ENCODE peak calls at places on chromosomes 11 and 22, in six cellular contexts. One of them, this sample, is unnamed.

GRCh38 chr11:132062541-132062940 is 692.1 kb downstream of the NTM start:
- DNase-seq in HepG2: no peak
- DNase-seq in HCT116: no peak
- DNase-seq in WTC11: no peak
- DNase-seq in K562: no peak
- DNase-seq in H1: no peak
- DNase-seq in this sample: no peak

GRCh38 chr11:102799656-102800339 is 1.8 kb upstream of the MMP1 start:
- DNase-seq in HepG2: no peak
- DNase-seq in HCT116: no peak
- DNase-seq in WTC11: no peak
- DNase-seq in K562: no peak
- DNase-seq in H1: no peak
- DNase-seq in this sample: no peak

GRCh38 chr11:70661763-70662501 is 263.6 kb downstream of the CTTN start:
- DNase-seq in HepG2: no peak
- DNase-seq in HCT116: no peak
- DNase-seq in WTC11: peak; percentile 60
- DNase-seq in K562: no peak
- DNase-seq in H1: peak; percentile 77
- DNase-seq in this sample: no peak

GRCh38 chr22:45328822-45329535 is 19.2 kb downstream of the FAM118A start:
- DNase-seq in HepG2: no peak
- DNase-seq in HCT116: no peak
- DNase-seq in WTC11: no peak
- DNase-seq in K562: no peak
- DNase-seq in H1: no peak
- DNase-seq in this sample: no peak

GRCh38 chr22:37626144-37626543 is 13.3 kb upstream of the SH3BP1 start:
- DNase-seq in HepG2: no peak
- DNase-seq in HCT116: no peak
- DNase-seq in WTC11: no peak
- DNase-seq in K562: no peak
- DNase-seq in H1: no peak
- DNase-seq in this sample: no peak

GRCh38 chr11:104928831-104929230 is 30.6 kb upstream of the CASP12 start:
- DNase-seq in HepG2: no peak
- DNase-seq in HCT116: no peak
- DNase-seq in WTC11: no peak
- DNase-seq in K562: no peak
- DNase-seq in H1: no peak
- DNase-seq in this sample: no peak

GRCh38 chr22:25651332-25651731 is 86.9 kb downstream of the GRK3 start:
- DNase-seq in HepG2: no peak
- DNase-seq in HCT116: no peak
- DNase-seq in WTC11: no peak
- DNase-seq in K562: no peak
- DNase-seq in H1: no peak
- DNase-seq in this sample: no peak

GRCh38 chr11:9700105-9700801 is 36.4 kb downstream of the SWAP70 start:
- DNase-seq in HepG2: no peak
- DNase-seq in HCT116: no peak
- DNase-seq in WTC11: no peak
- DNase-seq in K562: no peak
- DNase-seq in H1: no peak
- DNase-seq in this sample: no peak

GRCh38 chr22:39773976-39774539 is 119.5 kb downstream of the ENTHD1 start:
- DNase-seq in HepG2: no peak
- DNase-seq in HCT116: no peak
- DNase-seq in WTC11: no peak
- DNase-seq in K562: no peak
- DNase-seq in H1: no peak
- DNase-seq in this sample: peak; percentile 73

GRCh38 chr11:36333897-36334296 is 37.8 kb downstream of the PRR5L start:
- DNase-seq in HepG2: no peak
- DNase-seq in HCT116: peak; percentile 44
- DNase-seq in WTC11: peak; percentile 31
- DNase-seq in K562: peak; percentile 68
- DNase-seq in H1: no peak
- DNase-seq in this sample: no peak

GRCh38 chr11:110130642-110131238 is 37.5 kb downstream of the ZC3H12C start:
- DNase-seq in HepG2: no peak
- DNase-seq in HCT116: no peak
- DNase-seq in WTC11: peak; percentile 13
- DNase-seq in K562: no peak
- DNase-seq in H1: no peak
- DNase-seq in this sample: no peak

GRCh38 chr22:39363751-39364484 is 14.1 kb downstream of the SYNGR1 start:
- DNase-seq in HepG2: no peak
- DNase-seq in HCT116: no peak
- DNase-seq in WTC11: no peak
- DNase-seq in K562: peak; percentile 45
- DNase-seq in H1: no peak
- DNase-seq in this sample: no peak

GRCh38 chr22:44616882-44617655 is 84.9 kb upstream of the PRR5 start:
- DNase-seq in HepG2: no peak
- DNase-seq in HCT116: no peak
- DNase-seq in WTC11: no peak
- DNase-seq in K562: no peak
- DNase-seq in H1: no peak
- DNase-seq in this sample: no peak

GRCh38 chr22:49322861-49323622 is 504.6 kb downstream of the BRD1 start:
- DNase-seq in HepG2: no peak
- DNase-seq in HCT116: no peak
- DNase-seq in WTC11: no peak
- DNase-seq in K562: no peak
- DNase-seq in H1: peak; percentile 23
- DNase-seq in this sample: no peak

GRCh38 chr11:132886335-132886734 is 646.0 kb downstream of the OPCML start:
- DNase-seq in HepG2: no peak
- DNase-seq in HCT116: no peak
- DNase-seq in WTC11: no peak
- DNase-seq in K562: no peak
- DNase-seq in H1: no peak
- DNase-seq in this sample: no peak

GRCh38 chr11:10727259-10727851 is 23.7 kb upstream of the CTR9 start:
- DNase-seq in HepG2: no peak
- DNase-seq in HCT116: no peak
- DNase-seq in WTC11: no peak
- DNase-seq in K562: no peak
- DNase-seq in H1: no peak
- DNase-seq in this sample: no peak

GRCh38 chr11:126415128-126415527 is 59.6 kb downstream of the ST3GAL4 start:
- DNase-seq in HepG2: no peak
- DNase-seq in HCT116: no peak
- DNase-seq in WTC11: no peak
- DNase-seq in K562: no peak
- DNase-seq in H1: no peak
- DNase-seq in this sample: no peak

GRCh38 chr11:47437746-47438418 is 11.1 kb downstream of the RAPSN start:
- DNase-seq in HepG2: peak; percentile 68
- DNase-seq in HCT116: no peak
- DNase-seq in WTC11: no peak
- DNase-seq in K562: no peak
- DNase-seq in H1: no peak
- DNase-seq in this sample: no peak

GRCh38 chr11:44711113-44711512 is 15.6 kb upstream of the TSPAN18 start:
- DNase-seq in HepG2: no peak
- DNase-seq in HCT116: no peak
- DNase-seq in WTC11: peak; percentile 55
- DNase-seq in K562: no peak
- DNase-seq in H1: peak; percentile 53
- DNase-seq in this sample: no peak

GRCh38 chr11:131302831-131303230 is 67.6 kb upstream of the NTM start:
- DNase-seq in HepG2: no peak
- DNase-seq in HCT116: no peak
- DNase-seq in WTC11: no peak
- DNase-seq in K562: no peak
- DNase-seq in H1: no peak
- DNase-seq in this sample: no peak

GRCh38 chr11:69919659-69920499 is 100.7 kb upstream of the FGF3 start:
- DNase-seq in HepG2: no peak
- DNase-seq in HCT116: no peak
- DNase-seq in WTC11: peak; percentile 5
- DNase-seq in K562: no peak
- DNase-seq in H1: peak; percentile 44
- DNase-seq in this sample: no peak

GRCh38 chr22:20530368-20531153 is 23.2 kb downstream of the MED15 start:
- DNase-seq in HepG2: no peak
- DNase-seq in HCT116: peak; percentile 56
- DNase-seq in WTC11: no peak
- DNase-seq in K562: no peak
- DNase-seq in H1: no peak
- DNase-seq in this sample: no peak

GRCh38 chr11:100220801-100221200 is 466.3 kb upstream of the ARHGAP42 start:
- DNase-seq in HepG2: no peak
- DNase-seq in HCT116: no peak
- DNase-seq in WTC11: no peak
- DNase-seq in K562: no peak
- DNase-seq in H1: no peak
- DNase-seq in this sample: no peak

GRCh38 chr22:48894064-48894671 is 933.5 kb downstream of the BRD1 start:
- DNase-seq in HepG2: no peak
- DNase-seq in HCT116: no peak
- DNase-seq in WTC11: peak; percentile 45
- DNase-seq in K562: peak; percentile 42
- DNase-seq in H1: peak; percentile 61
- DNase-seq in this sample: no peak

GRCh38 chr11:3217751-3218482 is 696 bp downstream of the MRGPRG start:
- DNase-seq in HepG2: no peak
- DNase-seq in HCT116: no peak
- DNase-seq in WTC11: peak; percentile 10
- DNase-seq in K562: no peak
- DNase-seq in H1: peak; percentile 49
- DNase-seq in this sample: no peak

GRCh38 chr11:86893235-86893634 is 62.0 kb downstream of the FZD4 start:
- DNase-seq in HepG2: no peak
- DNase-seq in HCT116: no peak
- DNase-seq in WTC11: no peak
- DNase-seq in K562: no peak
- DNase-seq in H1: no peak
- DNase-seq in this sample: no peak

GRCh38 chr11:46560300-46561025 is 33.4 kb downstream of the AMBRA1 start:
- DNase-seq in HepG2: no peak
- DNase-seq in HCT116: no peak
- DNase-seq in WTC11: no peak
- DNase-seq in K562: no peak
- DNase-seq in H1: no peak
- DNase-seq in this sample: peak; percentile 33

GRCh38 chr22:46139895-46140350 is 10.4 kb upstream of the PPARA start:
- DNase-seq in HepG2: peak; percentile 58
- DNase-seq in HCT116: no peak
- DNase-seq in WTC11: no peak
- DNase-seq in K562: no peak
- DNase-seq in H1: no peak
- DNase-seq in this sample: no peak

GRCh38 chr22:39748877-39749276 is 144.7 kb downstream of the ENTHD1 start:
- DNase-seq in HepG2: no peak
- DNase-seq in HCT116: no peak
- DNase-seq in WTC11: no peak
- DNase-seq in K562: no peak
- DNase-seq in H1: no peak
- DNase-seq in this sample: no peak

GRCh38 chr11:67373916-67374570 is 645 bp upstream of the CLCF1 start:
- DNase-seq in HepG2: peak; percentile 82
- DNase-seq in HCT116: peak; percentile 93
- DNase-seq in WTC11: peak; percentile 77
- DNase-seq in K562: peak; percentile 68
- DNase-seq in H1: peak; percentile 78
- DNase-seq in this sample: no peak

GRCh38 chr11:122746611-122747305 is 91.2 kb downstream of the UBASH3B start:
- DNase-seq in HepG2: no peak
- DNase-seq in HCT116: no peak
- DNase-seq in WTC11: no peak
- DNase-seq in K562: no peak
- DNase-seq in H1: no peak
- DNase-seq in this sample: no peak

GRCh38 chr11:11532574-11532973 is 89.2 kb downstream of the GALNT18 start:
- DNase-seq in HepG2: no peak
- DNase-seq in HCT116: no peak
- DNase-seq in WTC11: no peak
- DNase-seq in K562: no peak
- DNase-seq in H1: no peak
- DNase-seq in this sample: no peak

GRCh38 chr11:34072831-34073230 is 21.3 kb downstream of the CAPRIN1 start:
- DNase-seq in HepG2: no peak
- DNase-seq in HCT116: no peak
- DNase-seq in WTC11: no peak
- DNase-seq in K562: no peak
- DNase-seq in H1: no peak
- DNase-seq in this sample: no peak

GRCh38 chr11:133955945-133956421 is 785 bp downstream of the IGSF9B start:
- DNase-seq in HepG2: no peak
- DNase-seq in HCT116: no peak
- DNase-seq in WTC11: no peak
- DNase-seq in K562: no peak
- DNase-seq in H1: no peak
- DNase-seq in this sample: no peak

GRCh38 chr11:127815316-127815715 is 772.0 kb downstream of the ETS1 start:
- DNase-seq in HepG2: no peak
- DNase-seq in HCT116: no peak
- DNase-seq in WTC11: no peak
- DNase-seq in K562: no peak
- DNase-seq in H1: no peak
- DNase-seq in this sample: no peak

GRCh38 chr11:1825039-1825740 is 9.6 kb upstream of the SYT8 start:
- DNase-seq in HepG2: peak; percentile 84
- DNase-seq in HCT116: no peak
- DNase-seq in WTC11: peak; percentile 93
- DNase-seq in K562: peak; percentile 91
- DNase-seq in H1: peak; percentile 91
- DNase-seq in this sample: no peak
- TF ChIP-seq ATF3 in HepG2: no peak
- TF ChIP-seq ATF3 in HCT116: no peak
- TF ChIP-seq ATF3 in WTC11: no peak
- TF ChIP-seq ATF3 in K562: no peak
- TF ChIP-seq ATF3 in H1: peak; percentile 26
- TF ChIP-seq ATF3 in this sample: no peak

GRCh38 chr11:108803781-108804180 is 138.9 kb downstream of the DDX10 start:
- DNase-seq in HepG2: no peak
- DNase-seq in HCT116: no peak
- DNase-seq in WTC11: no peak
- DNase-seq in K562: no peak
- DNase-seq in H1: no peak
- DNase-seq in this sample: no peak
- TF ChIP-seq ATF3 in HepG2: no peak
- TF ChIP-seq ATF3 in HCT116: no peak
- TF ChIP-seq ATF3 in WTC11: no peak
- TF ChIP-seq ATF3 in K562: no peak
- TF ChIP-seq ATF3 in H1: no peak
- TF ChIP-seq ATF3 in this sample: no peak

GRCh38 chr11:121741954-121742361 is 289.2 kb upstream of the SORL1-AS1 start:
- DNase-seq in HepG2: no peak
- DNase-seq in HCT116: no peak
- DNase-seq in WTC11: no peak
- DNase-seq in K562: no peak
- DNase-seq in H1: no peak
- DNase-seq in this sample: no peak
- TF ChIP-seq ATF3 in HepG2: no peak
- TF ChIP-seq ATF3 in HCT116: no peak
- TF ChIP-seq ATF3 in WTC11: no peak
- TF ChIP-seq ATF3 in K562: no peak
- TF ChIP-seq ATF3 in H1: no peak
- TF ChIP-seq ATF3 in this sample: no peak

GRCh38 chr22:27318516-27318915 is 483.0 kb downstream of the MN1 start:
- DNase-seq in HepG2: no peak
- DNase-seq in HCT116: no peak
- DNase-seq in WTC11: no peak
- DNase-seq in K562: no peak
- DNase-seq in H1: no peak
- DNase-seq in this sample: no peak
- TF ChIP-seq ATF3 in HepG2: no peak
- TF ChIP-seq ATF3 in HCT116: no peak
- TF ChIP-seq ATF3 in WTC11: no peak
- TF ChIP-seq ATF3 in K562: no peak
- TF ChIP-seq ATF3 in H1: no peak
- TF ChIP-seq ATF3 in this sample: no peak